ENCODE peak calls at places on chromosomes 5 and 9, in six cellular contexts. O, Q, L, B, I and U are unnamed samples.

GRCh38 chr5:78985407-78986223 is 505 bp upstream of the ARSB start:
- DNase-seq in Q (no peak), O (peak), I (peak), L (no peak), B (peak), U (peak)

GRCh38 chr5:119343766-119344165 is 12.1 kb upstream of the TNFAIP8 start:
- DNase-seq in I (no peak), L (no peak), Q (no peak), O (no peak), B (no peak), U (no peak)

GRCh38 chr9:82247318-82247717 is 258.7 kb downstream of the SPATA31D1 start:
- DNase-seq in I (no peak), O (no peak), L (no peak), B (no peak), Q (no peak), U (no peak)

GRCh38 chr9:106958955-106959657 is 96.1 kb downstream of the ZNF462 start:
- DNase-seq in B (no peak), I (no peak), L (no peak), O (no peak), Q (no peak), U (no peak)

GRCh38 chr9:5499889-5500398 is 10.4 kb upstream of the PDCD1LG2 start:
- DNase-seq in B (no peak), L (peak), Q (no peak), O (no peak), I (no peak), U (no peak)

GRCh38 chr9:4573634-4574391 is 83.5 kb downstream of the SLC1A1 start:
- DNase-seq in L (no peak), B (no peak), Q (no peak), O (no peak), I (no peak), U (no peak)

GRCh38 chr9:2655411-2655901 is 33.9 kb downstream of the VLDLR start:
- DNase-seq in I (peak), B (peak), O (peak), Q (no peak), L (peak), U (no peak)

GRCh38 chr5:90528704-90529233 is 615 bp downstream of the LYSMD3 start:
- DNase-seq in I (peak), L (no peak), B (peak), Q (no peak), O (peak), U (no peak)

GRCh38 chr5:137374110-137374853 is 124.8 kb downstream of the SPOCK1 start:
- DNase-seq in Q (no peak), I (no peak), B (no peak), L (no peak), O (no peak), U (no peak)

GRCh38 chr5:175603987-175604739 is 53.7 kb upstream of the HRH2 start:
- DNase-seq in I (no peak), O (no peak), Q (no peak), L (no peak), B (no peak), U (no peak)